ENCODE peak calls at places on chromosomes 2 and 18, in ten cellular contexts. J is stimulated activated CD4-positive, alpha-beta T cell treated with anti-CD3 and anti-CD28 coated beads, Interleukin-2, amount 100 ng/mL, for 48 hours; V is HCT116; K is NCI-H774; O is bronchial epithelial cell; T is AG09319; R is GM18507; F is stimulated activated CD8-positive, alpha-beta memory T cell treated with anti-CD3 and anti-CD28 coated beads, Interleukin-15, amount 100 ng/mL, for 1 hour; Y is activated T-helper 1 cell treated with anti-CD3 and anti-CD28 coated beads, Interleukin-2, amount 50 U/mL, for 16 hours; D is NCI-H1694. A is an unnamed sample.

GRCh38 chr2:221602938-221603337 is 30.8 kb upstream of the EPHA4 start:
- DNase-seq in D (no peak), T (no peak), F (no peak), J (no peak), R (no peak), K (no peak), Y (no peak), O (no peak), V (no peak), A (no peak)

GRCh38 chr2:120239488-120240287 is 13.0 kb upstream of the RALB start:
- DNase-seq in R (no peak), T (no peak), Y (no peak), K (no peak), J (no peak), V (no peak), O (peak), F (no peak), D (no peak), A (no peak)

GRCh38 chr2:82950148-82950547 is 1508.9 kb downstream of the SUCLG1 start:
- DNase-seq in T (no peak), Y (no peak), R (no peak), O (no peak), K (no peak), V (no peak), D (no peak), F (no peak), J (no peak), A (no peak)

GRCh38 chr2:126154256-126154655 is 501.7 kb upstream of the GYPC start:
- DNase-seq in T (no peak), V (no peak), Y (no peak), O (no peak), R (no peak), J (no peak), D (no peak), F (no peak), K (no peak), A (no peak)

GRCh38 chr2:16278421-16279200 is 338.3 kb downstream of the MYCN start:
- DNase-seq in K (no peak), D (no peak), F (no peak), O (no peak), R (no peak), J (no peak), Y (no peak), T (no peak), V (no peak), A (no peak)

GRCh38 chr18:80244167-80244566 is 3.1 kb downstream of the PARD6G start:
- DNase-seq in F (no peak), O (no peak), R (no peak), T (no peak), V (no peak), Y (no peak), D (no peak), K (no peak), J (no peak), A (no peak)

GRCh38 chr18:64311859-64312258 is 163.0 kb upstream of the LINC00305 start:
- DNase-seq in V (no peak), R (no peak), K (no peak), O (no peak), D (no peak), F (no peak), T (no peak), Y (no peak), J (no peak), A (no peak)

GRCh38 chr2:174846941-174847938 is 83.0 kb upstream of the CHRNA1 start:
- DNase-seq in Y (no peak), R (no peak), J (no peak), O (peak), V (no peak), K (no peak), F (no peak), T (peak), D (no peak), A (no peak)

GRCh38 chr18:76081536-76081935 is 413.5 kb downstream of the ZNF516 start:
- DNase-seq in D (no peak), O (no peak), K (no peak), J (no peak), Y (no peak), V (no peak), R (no peak), F (no peak), T (no peak), A (no peak)

GRCh38 chr2:63661076-63661475 is 72.3 kb downstream of the MDH1 start:
- DNase-seq in V (no peak), Y (no peak), D (no peak), K (no peak), F (no peak), T (peak), R (no peak), O (peak), J (no peak), A (no peak)